ENCODE peak calls at places on chromosomes 2 and 18, in five cellular contexts. D is H1, Z is neuronal stem cell, Q is mesenchymal stem cell, S is trophoblast cell. V is an unnamed sample.

GRCh38 chr2:37348155-37348554 is 3.7 kb downstream of the QPCT start:
- DNase-seq in Z (no peak), S (no peak), Q (no peak), D (no peak), V (no peak)

GRCh38 chr2:2102870-2103269 is 228.2 kb downstream of the MYT1L start:
- DNase-seq in Z (no peak), S (no peak), D (no peak), Q (no peak), V (no peak)

GRCh38 chr2:136255648-136256461 is 137.9 kb upstream of the CXCR4 start:
- DNase-seq in S (no peak), Z (no peak), D (no peak), Q (no peak), V (no peak)

GRCh38 chr2:108591163-108591562 is 56.9 kb downstream of the LIMS1 start:
- DNase-seq in Z (no peak), Q (no peak), D (no peak), S (no peak), V (no peak)

GRCh38 chr2:12884713-12885282 is 168.1 kb downstream of the TRIB2 start:
- DNase-seq in S (no peak), Z (no peak), Q (peak; percentile 83), D (no peak), V (no peak)

GRCh38 chr2:11835403-11835802 is 89.0 kb downstream of the LPIN1 start:
- DNase-seq in S (no peak), Z (no peak), Q (peak; percentile 24), D (no peak), V (no peak)

GRCh38 chr2:55116598-55116964 is 66.3 kb upstream of the RTN4 start:
- DNase-seq in Z (no peak), S (no peak), D (no peak), Q (no peak), V (no peak)

GRCh38 chr2:174697267-174697666 is 67.0 kb downstream of the CHRNA1 start:
- DNase-seq in Z (peak; percentile 42), S (peak; percentile 66), Q (peak; percentile 75), D (no peak), V (peak; percentile 81)

GRCh38 chr18:31497711-31498449 is at the start of gene DSG2:
- DNase-seq in Q (no peak), D (peak; percentile 72), S (peak; percentile 62), Z (peak; percentile 67), V (peak; percentile 93)

GRCh38 chr2:109284816-109285215 is 155.8 kb downstream of the SH3RF3 start:
- DNase-seq in S (no peak), Z (no peak), Q (peak; percentile 79), D (no peak), V (no peak)

GRCh38 chr2:222572761-222573174 is 83.1 kb downstream of the FARSB start:
- DNase-seq in Z (no peak), S (no peak), Q (peak; percentile 86), D (no peak), V (no peak)

GRCh38 chr2:197212344-197213262 is 98.0 kb downstream of the ANKRD44 start:
- DNase-seq in Z (no peak), S (no peak), D (no peak), Q (no peak), V (no peak)

GRCh38 chr2:119025013-119025412 is 83.0 kb downstream of the MARCO start:
- DNase-seq in S (no peak), Z (no peak), Q (no peak), D (no peak), V (no peak)

GRCh38 chr2:119023534-119023933 is 81.5 kb downstream of the MARCO start:
- DNase-seq in S (no peak), Z (no peak), Q (no peak), D (no peak), V (peak; percentile 13)

GRCh38 chr2:119024152-119024551 is 82.2 kb downstream of the MARCO start:
- DNase-seq in D (no peak), Q (no peak), S (no peak), Z (no peak), V (peak; percentile 13)

GRCh38 chr2:119024568-119024967 is 82.6 kb downstream of the MARCO start:
- DNase-seq in Z (no peak), D (no peak), S (no peak), Q (no peak), V (no peak)

GRCh38 chr2:119022678-119023077 is 80.7 kb downstream of the MARCO start:
- DNase-seq in S (no peak), Q (no peak), D (no peak), Z (no peak), V (peak; percentile 7)
- H2BK12ac ChIP-seq in S (no peak overlapping the region), Q (no peak overlapping the region), D (no peak overlapping the region), Z (no peak overlapping the region), V (no peak overlapping the region)

GRCh38 chr2:237279012-237279768 is 134.8 kb downstream of the COL6A3 start:
- DNase-seq in D (no peak), Q (no peak), S (no peak), Z (no peak), V (no peak)

GRCh38 chr2:237280235-237280634 is 133.7 kb downstream of the COL6A3 start:
- DNase-seq in D (no peak), Q (peak; percentile 90), Z (no peak), S (no peak), V (no peak)

GRCh38 chr2:237277151-237277550 is 136.8 kb downstream of the COL6A3 start:
- DNase-seq in S (no peak), Q (no peak), D (no peak), Z (no peak), V (no peak)

GRCh38 chr2:237280937-237281336 is 133.0 kb downstream of the COL6A3 start:
- DNase-seq in Z (no peak), S (no peak), D (no peak), Q (no peak), V (no peak)

GRCh38 chr2:237278593-237278992 is 135.4 kb downstream of the COL6A3 start:
- DNase-seq in Q (no peak), D (no peak), S (no peak), Z (no peak), V (no peak)
- H2AK5ac ChIP-seq in Q (no peak overlapping the region), D (no peak overlapping the region), S (no peak overlapping the region), Z (no peak overlapping the region), V (no peak overlapping the region)

GRCh38 chr2:20585351-20585709 is 65.6 kb downstream of the HS1BP3 start:
- DNase-seq in S (no peak), D (no peak), Q (no peak), Z (no peak), V (no peak)
- H3K23ac ChIP-seq in S (no peak overlapping the region), D (no peak overlapping the region), Q (peak overlapping the region; percentile 9), Z (no peak overlapping the region), V (no peak overlapping the region)

GRCh38 chr2:17818235-17818634 is 2.0 kb downstream of the MSGN1 start:
- DNase-seq in S (no peak), Q (no peak), Z (no peak), D (no peak), V (no peak)
- H2BK12ac ChIP-seq in S (no peak overlapping the region), Q (no peak overlapping the region), Z (no peak overlapping the region), D (no peak overlapping the region), V (no peak overlapping the region)